ENCODE peak calls at places on chromosomes 13 and 19, in nine cellular contexts. G is PC-3, R is GM23338, B is neural progenitor cell, K is SK-N-SH, T is hepatocyte, H is OCI-LY7, M is HCT116, Q is GM23248. Z is an unnamed sample.

GRCh38 chr19:47002106-47002766 is 17.4 kb upstream of the NPAS1 start:
- DNase-seq in G (no peak), R (peak; percentile 60), B (no peak), K (no peak), T (no peak), H (no peak), M (no peak), Q (no peak), Z (no peak)

GRCh38 chr19:15231256-15231655 is 992 bp downstream of the EPHX3 start:
- DNase-seq in G (peak; percentile 28), R (no peak), B (no peak), K (no peak), T (no peak), H (no peak), M (no peak), Q (no peak), Z (no peak)

GRCh38 chr13:29683041-29683440 is 87.6 kb upstream of the SLC7A1 start:
- DNase-seq in G (no peak), R (no peak), B (no peak), K (no peak), T (no peak), H (no peak), M (no peak), Q (no peak), Z (no peak)

GRCh38 chr13:30466358-30466714 is 600 bp upstream of the HMGB1 start:
- DNase-seq in G (peak; percentile 30), R (peak; percentile 50), B (peak; percentile 55), K (no peak), T (peak; percentile 13), H (peak; percentile 73), M (no peak), Q (peak; percentile 64), Z (peak; percentile 44)

GRCh38 chr13:105139380-105140285 is 1395.8 kb downstream of the EFNB2 start:
- DNase-seq in G (no peak), R (peak; percentile 11), B (no peak), K (no peak), T (no peak), H (peak; percentile 46), M (peak; percentile 44), Q (no peak), Z (peak; percentile 91)

GRCh38 chr13:35690546-35690945 is 214.1 kb upstream of the MAB21L1 start:
- DNase-seq in G (no peak), R (no peak), B (no peak), K (no peak), T (no peak), H (no peak), M (no peak), Q (peak; percentile 68), Z (no peak)

GRCh38 chr13:25738342-25738771 is 313.5 kb downstream of the SHISA2 start:
- DNase-seq in G (no peak), R (no peak), B (no peak), K (peak; percentile 34), T (peak; percentile 56), H (peak; percentile 5), M (no peak), Q (peak; percentile 4), Z (no peak)

GRCh38 chr19:40084948-40085347 is 5.8 kb downstream of the ZNF780A start:
- DNase-seq in G (no peak), R (peak; percentile 45), B (no peak), K (no peak), T (no peak), H (no peak), M (no peak), Q (no peak), Z (no peak)

GRCh38 chr13:23516190-23516589 is 54.0 kb upstream of the TNFRSF19 start:
- DNase-seq in G (no peak), R (no peak), B (peak; percentile 23), K (no peak), T (no peak), H (no peak), M (no peak), Q (no peak), Z (no peak)

GRCh38 chr13:49629196-49629938 is 1.1 kb downstream of the ARL11 start:
- DNase-seq in G (no peak), R (no peak), B (no peak), K (no peak), T (no peak), H (peak; percentile 22), M (no peak), Q (no peak), Z (no peak)

GRCh38 chr19:10517361-10517759 is at the start of gene S1PR5:
- DNase-seq in G (no peak), R (peak; percentile 68), B (peak; percentile 54), K (peak; percentile 70), T (peak; percentile 26), H (no peak), M (no peak), Q (peak; percentile 54), Z (no peak)

GRCh38 chr19:38543807-38544568 is 73.8 kb downstream of the MAP4K1 start:
- DNase-seq in G (peak; percentile 80), R (peak; percentile 72), B (no peak), K (peak; percentile 93), T (peak; percentile 77), H (peak; percentile 59), M (peak; percentile 87), Q (peak; percentile 89), Z (peak; percentile 83)

GRCh38 chr19:869245-870177 is 10.0 kb downstream of the CFD start:
- DNase-seq in G (peak; percentile 84), R (no peak), B (no peak), K (no peak), T (peak; percentile 81), H (no peak), M (peak; percentile 63), Q (peak; percentile 96), Z (no peak)

GRCh38 chr19:16200038-16200775 is 2.5 kb downstream of the AP1M1 start:
- DNase-seq in G (no peak), R (peak; percentile 21), B (no peak), K (no peak), T (peak; percentile 75), H (no peak), M (no peak), Q (peak; percentile 69), Z (no peak)

GRCh38 chr19:3047307-3048189 is 14.7 kb downstream of the TLE5 start:
- DNase-seq in G (peak; percentile 58), R (peak; percentile 92), B (peak; percentile 92), K (peak; percentile 67), T (peak; percentile 93), H (peak; percentile 46), M (peak; percentile 63), Q (peak; percentile 86), Z (peak; percentile 23)

GRCh38 chr13:29301027-29301426 is 294.5 kb downstream of the SLC7A1 start:
- DNase-seq in G (no peak), R (peak; percentile 12), B (no peak), K (no peak), T (no peak), H (no peak), M (no peak), Q (no peak), Z (no peak)

GRCh38 chr13:105991622-105992254 is 543.7 kb downstream of the EFNB2 start:
- DNase-seq in G (peak; percentile 86), R (no peak), B (no peak), K (no peak), T (no peak), H (no peak), M (no peak), Q (peak; percentile 61), Z (no peak)

DNA sequence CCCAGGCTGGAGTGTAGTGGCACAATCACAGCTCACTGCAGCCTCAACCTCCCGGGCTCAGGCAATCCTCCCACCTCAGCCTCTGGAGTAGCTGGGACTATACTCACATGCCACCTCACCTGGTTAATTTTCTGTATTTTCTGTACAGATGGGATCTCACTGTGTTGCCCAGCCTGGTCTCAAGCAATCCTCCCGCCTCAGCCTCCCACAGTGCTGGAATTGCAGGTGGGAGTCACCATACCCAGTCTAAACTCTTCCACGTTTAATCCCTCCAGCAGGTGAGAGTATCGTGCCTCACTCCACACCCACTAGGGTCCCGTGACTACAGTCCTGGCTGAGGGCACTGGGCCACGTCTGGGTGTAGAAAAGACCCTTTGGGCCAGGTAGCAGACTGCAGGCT is 16.5 kb downstream of the BCAT2 start:
- DNase-seq in G (no peak), R (no peak), B (no peak), K (no peak), T (no peak), H (no peak), M (no peak), Q (no peak), Z (no peak)
- H3K27ac ChIP-seq in G (no peak overlapping the region), R (no peak overlapping the region), B (no peak overlapping the region), K (no peak overlapping the region), T (peak overlapping the region; percentile 56), H (no peak overlapping the region), M (no peak overlapping the region), Q (no peak overlapping the region), Z (no peak overlapping the region)

GRCh38 chr19:45812297-45812696 is 2.8 kb downstream of the RSPH6A start:
- DNase-seq in G (no peak), R (no peak), B (no peak), K (no peak), T (no peak), H (no peak), M (no peak), Q (no peak), Z (no peak)
- TF ChIP-seq EZH2phosphoT487 in G (no peak), R (no peak), B (no peak), K (no peak), T (no peak), H (no peak), M (no peak), Q (no peak), Z (no peak)

DNA sequence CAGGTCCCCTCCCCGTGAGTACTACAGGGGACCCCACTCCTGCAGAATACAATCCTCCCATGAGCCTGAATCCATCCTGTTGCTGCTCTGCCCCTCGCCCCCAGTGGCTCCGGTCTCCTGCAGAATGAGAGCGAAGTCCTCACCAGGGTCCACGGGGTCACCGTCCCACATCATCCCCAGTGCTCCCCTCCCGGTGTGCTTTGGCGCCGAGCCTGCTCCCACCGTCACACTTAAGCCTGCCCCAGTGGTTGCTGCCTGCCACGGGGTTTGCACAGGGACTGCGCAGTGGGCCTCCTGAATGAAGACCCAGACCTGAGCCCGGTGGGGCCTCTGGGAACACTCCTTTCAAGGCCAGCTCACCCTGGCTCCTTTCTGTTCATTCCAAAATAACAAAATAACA is 30.5 kb downstream of the NKPD1 start:
- DNase-seq in G (no peak), R (no peak), B (no peak), K (no peak), T (no peak), H (no peak), M (no peak), Q (no peak), Z (no peak)
- H3K4me2 ChIP-seq in G (no peak overlapping the region), R (no peak overlapping the region), B (no peak overlapping the region), K (no peak overlapping the region), T (no peak overlapping the region), H (peak overlapping the region; percentile 55), M (peak overlapping the region; percentile 40), Q (no peak overlapping the region), Z (no peak overlapping the region)

DNA sequence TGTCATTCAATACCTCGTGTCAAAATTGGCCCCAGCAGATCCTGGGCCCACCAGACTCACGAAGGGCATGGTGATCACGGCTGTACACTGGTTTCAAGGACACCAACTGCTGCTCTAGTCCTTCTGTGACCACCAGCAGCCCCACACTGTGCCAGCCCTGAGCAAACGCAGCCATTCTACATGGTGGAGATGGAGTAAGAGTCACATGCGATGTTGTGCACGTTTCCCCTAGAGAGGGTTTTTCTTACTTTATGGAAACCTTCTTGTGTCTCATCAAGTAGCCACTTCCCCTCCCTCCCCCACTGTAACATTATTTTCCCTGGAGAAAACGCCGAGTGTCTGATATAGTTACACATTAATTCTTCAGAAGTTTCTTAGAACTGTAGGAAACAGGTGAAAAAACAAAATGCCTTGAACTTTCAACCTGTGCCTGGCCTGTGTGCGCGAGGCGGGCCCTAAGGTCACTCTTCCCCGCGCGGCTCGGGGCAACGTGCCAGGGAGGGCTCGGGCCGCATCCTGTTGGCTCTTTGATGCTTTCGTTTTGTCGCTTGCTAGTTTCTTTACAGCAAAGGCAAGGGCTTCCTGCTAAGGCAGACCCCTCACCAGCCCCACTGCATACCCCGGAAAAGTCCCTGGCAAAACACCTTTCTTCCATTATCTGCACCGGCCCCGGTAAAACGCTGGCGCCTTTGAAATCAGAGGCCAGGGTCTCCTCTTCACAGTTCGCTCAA is 44.6 kb downstream of the GGACT start:
- DNase-seq in G (no peak), R (no peak), B (no peak), K (no peak), T (no peak), H (no peak), M (no peak), Q (no peak), Z (no peak)
- H3K27ac ChIP-seq in G (no peak overlapping the region), R (peak overlapping the region; percentile 50), B (no peak overlapping the region), K (no peak overlapping the region), T (no peak overlapping the region), H (no peak overlapping the region), M (no peak overlapping the region), Q (no peak overlapping the region), Z (no peak overlapping the region)